ENCODE peak calls at places on chromosomes 3 and 15, in four cellular contexts. A, R, K and X are unnamed samples.

GRCh38 chr15:78976691-78977090 is 31.8 kb upstream of the CTSH start:
- DNase-seq in A (peak), R (peak), K (no peak), X (no peak)

GRCh38 chr3:10185804-10186762 is 21.4 kb downstream of the IRAK2 start:
- DNase-seq in A (no peak), R (no peak), K (no peak), X (no peak)

GRCh38 chr3:64691051-64691450 is 3.3 kb upstream of the ADAMTS9 start:
- DNase-seq in A (peak), R (no peak), K (no peak), X (no peak)

GRCh38 chr15:95944193-95944592 is 386.3 kb upstream of the NR2F2 start:
- DNase-seq in A (no peak), R (no peak), K (no peak), X (no peak)

GRCh38 chr15:33278816-33279612 is 31.8 kb upstream of the RYR3 start:
- DNase-seq in A (no peak), R (no peak), K (peak), X (no peak)

GRCh38 chr3:76554717-76555116 is 485.2 kb upstream of the ROBO2 start:
- DNase-seq in A (no peak), R (no peak), K (no peak), X (no peak)

GRCh38 chr3:159074756-159075155 is 272.9 kb downstream of the MFSD1 start:
- DNase-seq in A (no peak), R (no peak), K (no peak), X (no peak)

GRCh38 chr3:197456271-197457091 is 99.3 kb downstream of the BDH1 start:
- DNase-seq in A (peak), R (no peak), K (peak), X (peak)

GRCh38 chr3:134803051-134803505 is 8.0 kb downstream of the EPHB1 start:
- DNase-seq in A (no peak), R (peak), K (no peak), X (no peak)

GRCh38 chr3:108296239-108296638 is at the start of gene HHLA2:
- DNase-seq in A (no peak), R (no peak), K (no peak), X (no peak)

GRCh38 chr15:43111354-43111753 is 5.5 kb upstream of the UBR1 start:
- DNase-seq in A (no peak), R (no peak), K (no peak), X (no peak)

GRCh38 chr3:33113772-33114621 is at the start of gene CRTAP:
- DNase-seq in A (peak), R (peak), K (peak), X (peak)

GRCh38 chr3:159896543-159896942 is 92.1 kb upstream of the IL12A start:
- DNase-seq in A (no peak), R (no peak), K (no peak), X (no peak)